ENCODE peak calls at places on chromosomes 7 and 10, in six cellular contexts. D is NCI-H146; A is Kasumi-1; C is activated CD8-positive, alpha-beta T cell treated with anti-CD3 and anti-CD28 coated beads, Interleukin-2, amount 10 ng/mL, durations not matched to agents 7 days and 5 days; Q is stimulated activated CD8-positive, alpha-beta memory T cell treated with anti-CD3 and anti-CD28 coated beads, Interleukin-2, amount 100 ng/mL, for 48 hours; F is SW 1271. Z is an unnamed sample.

GRCh38 chr7:10677211-10677610 is 296.5 kb upstream of the PHF14 start:
- DNase-seq in D (no peak), A (no peak), C (no peak), Q (no peak), F (no peak), Z (no peak)

GRCh38 chr10:58743466-58744115 is 230.9 kb downstream of the BICC1 start:
- DNase-seq in D (no peak), A (no peak), C (no peak), Q (no peak), F (peak), Z (no peak)

GRCh38 chr10:89504691-89505090 is 30.7 kb downstream of the SLC16A12 start:
- DNase-seq in D (no peak), A (no peak), C (no peak), Q (no peak), F (no peak), Z (no peak)

GRCh38 chr7:27908534-27909165 is 168.7 kb downstream of the TAX1BP1 start:
- DNase-seq in D (no peak), A (no peak), C (no peak), Q (no peak), F (no peak), Z (no peak)

GRCh38 chr7:77799078-77799964 is 748 bp downstream of the PHTF2 start:
- DNase-seq in D (peak), A (peak), C (peak), Q (no peak), F (peak), Z (peak)

GRCh38 chr10:79453392-79453791 is 8.0 kb upstream of the ZCCHC24 start:
- DNase-seq in D (no peak), A (no peak), C (no peak), Q (no peak), F (no peak), Z (no peak)

GRCh38 chr7:42493436-42494198 is 256.6 kb upstream of the GLI3 start:
- DNase-seq in D (no peak), A (no peak), C (no peak), Q (peak), F (no peak), Z (peak)

GRCh38 chr7:50664461-50664922 is 99.3 kb upstream of the DDC start:
- DNase-seq in D (peak), A (no peak), C (peak), Q (peak), F (no peak), Z (peak)

GRCh38 chr7:138924551-138925225 is 56.5 kb downstream of the KIAA1549 start:
- DNase-seq in D (no peak), A (no peak), C (no peak), Q (no peak), F (no peak), Z (no peak)

GRCh38 chr10:62224606-62225005 is 44.0 kb downstream of the RTKN2 start:
- DNase-seq in D (no peak), A (no peak), C (no peak), Q (no peak), F (peak), Z (no peak)

GRCh38 chr10:65194131-65194530 is 1672.9 kb downstream of the REEP3 start:
- DNase-seq in D (no peak), A (no peak), C (no peak), Q (no peak), F (no peak), Z (peak)

GRCh38 chr10:102504179-102504975 is 605 bp downstream of the SUFU start:
- DNase-seq in D (peak), A (peak), C (peak), Q (no peak), F (peak), Z (no peak)

GRCh38 chr10:85995791-85996190 is 370.8 kb downstream of the GRID1 start:
- DNase-seq in D (peak), A (peak), C (peak), Q (peak), F (peak), Z (peak)

GRCh38 chr7:151707757-151708156 is 169.2 kb downstream of the PRKAG2 start:
- DNase-seq in D (no peak), A (no peak), C (no peak), Q (no peak), F (no peak), Z (no peak)

GRCh38 chr7:42831051-42831952 is 80.6 kb downstream of the C7orf25 start:
- DNase-seq in D (no peak), A (peak), C (no peak), Q (no peak), F (peak), Z (peak)

GRCh38 chr7:31488562-31489203 is 25.2 kb upstream of the ITPRID1 start:
- DNase-seq in D (peak), A (peak), C (peak), Q (peak), F (peak), Z (peak)